ENCODE peak calls at places on chromosomes 2 and 18, in ten cellular contexts. D is HEK293T; S is NAMALWA; X is astrocyte of the hippocampus; Q is ovary; B is NCI-H1417; R is activated CD4-positive, alpha-beta T cell treated with anti-CD3 and anti-CD28 coated beads for 1 hour; G is mesenteric fat pad; A is GM03348; V is GM20000. W is an unnamed sample.

GRCh38 chr2:150374562-150374961 is 112.9 kb downstream of the RND3 start:
- DNase-seq in D (no peak), S (no peak), X (no peak), Q (no peak), B (no peak), R (no peak), G (no peak), A (no peak), V (no peak), W (no peak)

GRCh38 chr2:216447293-216447692 is 35.0 kb downstream of the SMARCAL1 start:
- DNase-seq in D (no peak), S (no peak), X (no peak), Q (no peak), B (no peak), R (no peak), G (no peak), A (no peak), V (no peak), W (no peak)

GRCh38 chr2:64291181-64291580 is 147.0 kb upstream of the PELI1 start:
- DNase-seq in D (no peak), S (no peak), X (peak), Q (no peak), B (no peak), R (no peak), G (no peak), A (peak), V (no peak), W (no peak)

GRCh38 chr18:8413189-8413588 is 196.0 kb upstream of the RAB12 start:
- DNase-seq in D (no peak), S (no peak), X (no peak), Q (no peak), B (no peak), R (no peak), G (no peak), A (no peak), V (no peak), W (no peak)

GRCh38 chr18:13401404-13401803 is 182.8 kb downstream of the LDLRAD4 start:
- DNase-seq in D (no peak), S (no peak), X (no peak), Q (no peak), B (no peak), R (no peak), G (no peak), A (no peak), V (no peak), W (no peak)

GRCh38 chr18:10841203-10841602 is 308.2 kb downstream of the PIEZO2 start:
- DNase-seq in D (no peak), S (no peak), X (no peak), Q (no peak), B (no peak), R (no peak), G (no peak), A (no peak), V (no peak), W (no peak)

GRCh38 chr2:197869501-197870111 is 65.2 kb downstream of the PLCL1 start:
- DNase-seq in D (no peak), S (no peak), X (no peak), Q (no peak), B (no peak), R (peak), G (no peak), A (no peak), V (no peak), W (no peak)

GRCh38 chr18:50949185-50949584 is 18.7 kb upstream of the ELAC1 start:
- DNase-seq in D (no peak), S (no peak), X (no peak), Q (no peak), B (no peak), R (no peak), G (no peak), A (no peak), V (no peak), W (no peak)

GRCh38 chr2:142041105-142041504 is 89.7 kb downstream of the LRP1B start:
- DNase-seq in D (no peak), S (no peak), X (peak), Q (no peak), B (no peak), R (no peak), G (no peak), A (no peak), V (no peak), W (no peak)

GRCh38 chr18:6546229-6546628 is 131.5 kb upstream of the L3MBTL4 start:
- DNase-seq in D (no peak), S (no peak), X (peak), Q (no peak), B (no peak), R (no peak), G (no peak), A (no peak), V (no peak), W (no peak)

GRCh38 chr2:194166818-194167217 is 1490.2 kb upstream of the SLC39A10 start:
- DNase-seq in D (peak), S (peak), X (peak), Q (no peak), B (peak), R (no peak), G (no peak), A (peak), V (no peak), W (no peak)

GRCh38 chr2:55862673-55863390 is 60.8 kb downstream of the EFEMP1 start:
- DNase-seq in D (no peak), S (no peak), X (peak), Q (peak), B (no peak), R (no peak), G (no peak), A (peak), V (no peak), W (no peak)

GRCh38 chr2:139142252-139142651 is 362.1 kb upstream of the NXPH2 start:
- DNase-seq in D (peak), S (peak), X (peak), Q (no peak), B (no peak), R (no peak), G (no peak), A (peak), V (no peak), W (no peak)

GRCh38 chr2:40243581-40243980 is 208.3 kb downstream of the SLC8A1 start:
- DNase-seq in D (no peak), S (no peak), X (peak), Q (no peak), B (peak), R (no peak), G (no peak), A (peak), V (no peak), W (no peak)

GRCh38 chr18:2554671-2555070 is 16.6 kb downstream of the METTL4 start:
- DNase-seq in D (no peak), S (no peak), X (no peak), Q (no peak), B (no peak), R (no peak), G (no peak), A (no peak), V (no peak), W (no peak)

GRCh38 chr18:39871976-39872375 is 2083.1 kb upstream of the PIK3C3 start:
- DNase-seq in D (no peak), S (no peak), X (no peak), Q (no peak), B (no peak), R (no peak), G (no peak), A (no peak), V (no peak), W (no peak)

GRCh38 chr2:128259585-128259984 is 59.1 kb downstream of the HS6ST1 start:
- DNase-seq in D (no peak), S (no peak), X (no peak), Q (no peak), B (no peak), R (no peak), G (no peak), A (no peak), V (no peak), W (no peak)

GRCh38 chr2:68330691-68331090 is 10.9 kb upstream of the CNRIP1 start:
- DNase-seq in D (no peak), S (no peak), X (peak), Q (no peak), B (no peak), R (no peak), G (no peak), A (no peak), V (no peak), W (no peak)

GRCh38 chr2:85604568-85605339 is 2.3 kb upstream of the TMEM150A start:
- DNase-seq in D (no peak), S (no peak), X (no peak), Q (no peak), B (no peak), R (no peak), G (no peak), A (no peak), V (no peak), W (no peak)

GRCh38 chr18:47749195-47749973 is 181.1 kb downstream of the SMAD2 start:
- DNase-seq in D (peak), S (peak), X (peak), Q (peak), B (peak), R (peak), G (peak), A (peak), V (peak), W (peak)

GRCh38 chr2:240347949-240348500 is 87.4 kb upstream of the GPC1 start:
- DNase-seq in D (no peak), S (no peak), X (no peak), Q (no peak), B (no peak), R (no peak), G (no peak), A (no peak), V (no peak), W (no peak)

GRCh38 chr2:46874236-46874929 is 41.2 kb downstream of the MCFD2 start:
- DNase-seq in D (no peak), S (no peak), X (no peak), Q (no peak), B (no peak), R (no peak), G (no peak), A (no peak), V (no peak), W (no peak)

GRCh38 chr2:148739454-148740105 is 95.0 kb downstream of the EPC2 start:
- DNase-seq in D (no peak), S (no peak), X (no peak), Q (no peak), B (no peak), R (no peak), G (no peak), A (no peak), V (no peak), W (no peak)

GRCh38 chr2:232455426-232456255 is at the start of gene ALPI:
- DNase-seq in D (no peak), S (no peak), X (no peak), Q (no peak), B (no peak), R (no peak), G (peak), A (no peak), V (no peak), W (no peak)

GRCh38 chr2:157238296-157238695 is 19.2 kb upstream of the GALNT5 start:
- DNase-seq in D (no peak), S (no peak), X (peak), Q (no peak), B (no peak), R (no peak), G (no peak), A (no peak), V (no peak), W (no peak)

GRCh38 chr2:237514474-237515130 is 27.6 kb downstream of the MLPH start:
- DNase-seq in D (no peak), S (peak), X (no peak), Q (no peak), B (no peak), R (no peak), G (no peak), A (no peak), V (no peak), W (no peak)

GRCh38 chr2:85288244-85288725 is 39.5 kb downstream of the TGOLN2 start:
- DNase-seq in D (no peak), S (no peak), X (peak), Q (no peak), B (peak), R (no peak), G (no peak), A (peak), V (no peak), W (no peak)

W was measured in activated B cell treated with CpG ODN at 0.5 μM for 24 hours.